ENCODE peak calls at places on chromosomes 7 and 10, in nine cellular contexts. S is GM04503; Q is activated CD4-positive, alpha-beta T cell treated with anti-CD3 and anti-CD28 coated beads, Interleukin-2, amount 10 ng/mL, durations not matched to agents 7 days and 5 days; K is A549; C is stimulated activated CD4-positive, alpha-beta T cell treated with anti-CD3 and anti-CD28 coated beads, Interleukin-2, amount 100 ng/mL, for 48 hours; U is GM12865; V is SJSA1; N is hepatic stellate cell; P is CD8-positive, alpha-beta T cell. E is an unnamed sample.

GRCh38 chr7:89077992-89078391 is 282.5 kb upstream of the TEX47 start:
- DNase-seq in C (no peak), S (no peak), U (no peak), N (no peak), V (no peak), Q (no peak), K (no peak), P (no peak), E (no peak)

GRCh38 chr10:118776960-118777359 is 22.2 kb upstream of the CACUL1 start:
- DNase-seq in C (no peak), K (no peak), S (no peak), N (no peak), Q (no peak), P (no peak), V (no peak), U (no peak), E (no peak)

GRCh38 chr7:128398016-128398840 is 11.6 kb downstream of the IMPDH1 start:
- DNase-seq in C (peak), K (peak), Q (peak), V (peak), S (no peak), U (no peak), N (peak), P (peak), E (peak)

GRCh38 chr10:132449051-132449825 is 52.2 kb downstream of the PWWP2B start:
- DNase-seq in N (no peak), K (no peak), P (no peak), V (no peak), C (no peak), U (no peak), Q (no peak), S (no peak), E (no peak)

GRCh38 chr7:150751702-150752101 is 14.5 kb downstream of the GIMAP5 start:
- DNase-seq in N (no peak), P (no peak), U (no peak), K (no peak), C (no peak), S (no peak), V (no peak), Q (no peak), E (no peak)

GRCh38 chr7:45596665-45597095 is 22.5 kb downstream of the ADCY1 start:
- DNase-seq in S (no peak), C (no peak), P (no peak), V (no peak), K (no peak), Q (no peak), U (no peak), N (no peak), E (no peak)

GRCh38 chr10:11869743-11870460 is 46.7 kb downstream of the PROSER2 start:
- DNase-seq in K (no peak), V (no peak), U (no peak), Q (no peak), N (no peak), P (no peak), C (no peak), S (no peak), E (no peak)

GRCh38 chr10:94123253-94123995 is 129.7 kb downstream of the PLCE1 start:
- DNase-seq in S (peak), V (peak), C (no peak), K (peak), N (peak), U (no peak), P (no peak), Q (no peak), E (no peak)

GRCh38 chr7:47260270-47260669 is 321.6 kb downstream of the TNS3 start:
- DNase-seq in P (no peak), C (no peak), Q (no peak), U (no peak), K (no peak), N (no peak), S (no peak), V (no peak), E (no peak)

GRCh38 chr10:72303424-72304128 is 29.9 kb downstream of the DDIT4 start:
- DNase-seq in Q (no peak), S (no peak), U (no peak), N (no peak), P (no peak), V (no peak), C (no peak), K (no peak), E (no peak)

GRCh38 chr10:24469993-24470392 is 253.7 kb downstream of the ARHGAP21 start:
- DNase-seq in N (no peak), S (no peak), C (no peak), Q (no peak), U (no peak), P (no peak), V (peak), K (no peak), E (no peak)

GRCh38 chr7:143296686-143297085 is 8.5 kb downstream of the CASP2 start:
- DNase-seq in Q (no peak), K (no peak), V (no peak), U (no peak), N (no peak), C (no peak), S (no peak), P (no peak), E (no peak)

GRCh38 chr10:124523301-124523871 is 61.8 kb downstream of the LHPP start:
- DNase-seq in S (no peak), P (no peak), U (no peak), C (no peak), K (no peak), N (no peak), V (no peak), Q (no peak), E (no peak)

GRCh38 chr10:124598773-124599587 is 137.4 kb downstream of the LHPP start:
- DNase-seq in N (no peak), Q (no peak), S (no peak), P (no peak), C (no peak), U (no peak), K (no peak), V (no peak), E (no peak)

GRCh38 chr10:114987995-114988394 is 50.0 kb downstream of the TRUB1 start:
- DNase-seq in P (no peak), C (no peak), U (no peak), S (peak), V (peak), Q (no peak), K (no peak), N (peak), E (no peak)

GRCh38 chr10:48945441-48946143 is 6.0 kb upstream of the LRRC18 start:
- DNase-seq in V (no peak), Q (no peak), P (no peak), C (no peak), S (no peak), N (no peak), U (no peak), K (no peak), E (no peak)

GRCh38 chr7:27243340-27244163 is 950 bp downstream of the EVX1 start:
- DNase-seq in K (no peak), P (no peak), N (no peak), C (no peak), V (no peak), S (no peak), Q (no peak), U (no peak), E (peak)

GRCh38 chr7:143504215-143504936 is 26.7 kb downstream of the TAS2R41 start:
- DNase-seq in V (no peak), K (no peak), N (no peak), C (no peak), U (no peak), S (no peak), Q (no peak), P (no peak), E (no peak)

GRCh38 chr7:117479480-117480224 is at the start of gene CFTR:
- DNase-seq in N (no peak), U (no peak), P (no peak), V (no peak), K (peak), S (no peak), C (no peak), Q (no peak), E (peak)

GRCh38 chr10:70445718-70446485 is 4.4 kb upstream of the NODAL start:
- DNase-seq in K (no peak), S (no peak), Q (no peak), P (no peak), U (no peak), C (no peak), N (peak), V (no peak), E (no peak)

GRCh38 chr10:53325073-53325472 is 552.5 kb upstream of the MBL2 start:
- DNase-seq in U (no peak), N (no peak), S (no peak), K (no peak), C (no peak), P (no peak), Q (no peak), V (peak), E (no peak)

GRCh38 chr10:84293171-84293570 is 35.2 kb upstream of the CCSER2 start:
- DNase-seq in U (no peak), Q (no peak), S (no peak), V (no peak), N (no peak), K (no peak), P (no peak), C (no peak), E (no peak)

GRCh38 chr7:22184549-22185199 is 172.3 kb downstream of the RAPGEF5 start:
- DNase-seq in P (no peak), S (no peak), C (no peak), V (no peak), K (no peak), U (no peak), N (no peak), Q (no peak), E (no peak)

GRCh38 chr7:29370531-29371314 is 176.1 kb downstream of the CHN2 start:
- DNase-seq in V (peak), Q (no peak), S (no peak), C (no peak), K (no peak), U (no peak), P (no peak), N (no peak), E (no peak)

GRCh38 chr10:79052311-79053080 is 16.3 kb upstream of the ZMIZ1 start:
- DNase-seq in V (no peak), S (no peak), C (no peak), U (no peak), N (no peak), P (no peak), Q (peak), K (peak), E (no peak)

GRCh38 chr10:86960003-86960862 is 1.8 kb downstream of the SNCG start:
- DNase-seq in S (no peak), P (no peak), U (peak), K (no peak), C (peak), Q (peak), V (peak), N (peak), E (peak)

GRCh38 chr7:105853931-105854419 is 22.4 kb downstream of the ATXN7L1 start:
- DNase-seq in U (no peak), Q (no peak), P (no peak), K (no peak), C (no peak), S (peak), N (no peak), V (no peak), E (no peak)

GRCh38 chr7:37201003-37201875 is 247.4 kb downstream of the ELMO1 start:
- DNase-seq in K (peak), V (peak), N (peak), Q (peak), S (peak), P (peak), C (peak), U (peak), E (peak)

GRCh38 chr7:33485746-33486491 is 356.6 kb downstream of the BBS9 start:
- DNase-seq in V (no peak), S (no peak), C (no peak), P (no peak), N (no peak), K (no peak), Q (no peak), U (no peak), E (no peak)

GRCh38 chr10:62084434-62084833 is 182.9 kb downstream of the ARID5B start:
- DNase-seq in Q (no peak), V (no peak), C (no peak), P (no peak), U (no peak), N (no peak), K (no peak), S (no peak), E (no peak)

GRCh38 chr7:40175725-40176510 is 41.1 kb downstream of the SUGCT start:
- DNase-seq in Q (no peak), C (no peak), V (no peak), N (no peak), K (no peak), S (peak), P (no peak), U (no peak), E (peak)

GRCh38 chr10:48287417-48288391 is 13.2 kb upstream of the FRMPD2 start:
- DNase-seq in P (no peak), C (no peak), V (no peak), U (peak), N (no peak), S (no peak), Q (no peak), K (no peak), E (no peak)